ENCODE peak calls at places on chromosomes 1 and 21, in ten cellular contexts. M, F, J, G, W, U, B, P, V and Q are unnamed samples.

GRCh38 chr1:36658838-36659237 is 176.1 kb upstream of the CSF3R start:
- DNase-seq in U (no peak), B (no peak), G (no peak), V (no peak), M (no peak), P (no peak), W (peak), J (no peak), F (no peak), Q (no peak)

GRCh38 chr1:10652626-10653025 is 143.8 kb downstream of the CASZ1 start:
- DNase-seq in B (no peak), U (no peak), F (no peak), M (no peak), W (peak), J (no peak), V (no peak), G (no peak), P (no peak), Q (no peak)

GRCh38 chr21:41824466-41825207 is 54.5 kb downstream of the PRDM15 start:
- DNase-seq in B (no peak), F (no peak), U (no peak), V (no peak), M (no peak), J (no peak), P (no peak), G (no peak), W (no peak), Q (no peak)

GRCh38 chr1:24085546-24085945 is 26.4 kb downstream of the MYOM3 start:
- DNase-seq in V (no peak), P (no peak), B (peak), W (no peak), U (no peak), G (no peak), F (no peak), M (no peak), J (no peak), Q (peak)

GRCh38 chr21:45875881-45876280 is 105.7 kb upstream of the COL6A1 start:
- DNase-seq in V (no peak), F (no peak), W (no peak), P (no peak), B (no peak), G (no peak), M (peak), J (no peak), U (no peak), Q (no peak)

GRCh38 chr1:4960782-4961475 is 306.5 kb downstream of the AJAP1 start:
- DNase-seq in F (no peak), B (no peak), J (no peak), W (no peak), U (no peak), V (no peak), G (no peak), M (no peak), P (no peak), Q (no peak)

GRCh38 chr1:204475651-204476432 is 18.8 kb downstream of the PIK3C2B start:
- DNase-seq in B (no peak), M (no peak), U (no peak), G (no peak), F (no peak), W (no peak), J (no peak), V (no peak), P (no peak), Q (no peak)

GRCh38 chr1:162631546-162632233 is 574 bp upstream of the DDR2 start:
- DNase-seq in B (peak), P (no peak), U (no peak), M (peak), J (no peak), G (peak), W (no peak), F (no peak), V (no peak), Q (peak)

GRCh38 chr1:3996846-3997705 is 97.0 kb upstream of the C1orf174 start:
- DNase-seq in F (no peak), G (no peak), J (no peak), B (no peak), U (no peak), W (no peak), V (no peak), P (no peak), M (no peak), Q (no peak)

GRCh38 chr21:15001773-15002647 is 62.8 kb downstream of the NRIP1 start:
- DNase-seq in P (no peak), W (no peak), V (no peak), U (no peak), G (no peak), M (no peak), F (no peak), J (no peak), B (no peak), Q (no peak)

GRCh38 chr1:222588135-222588534 is 1.6 kb downstream of the TAF1A start:
- DNase-seq in F (no peak), M (no peak), J (no peak), V (no peak), P (no peak), G (no peak), W (no peak), U (no peak), B (no peak), Q (no peak)

GRCh38 chr1:40783001-40783905 is at the start of gene KCNQ4:
- DNase-seq in B (peak), G (peak), W (peak), M (peak), F (no peak), P (peak), U (no peak), J (no peak), V (peak), Q (no peak)

GRCh38 chr1:218439541-218440295 is 94.6 kb downstream of the TGFB2 start:
- DNase-seq in P (no peak), J (no peak), U (no peak), V (no peak), G (peak), W (no peak), B (peak), F (no peak), M (peak), Q (peak)

GRCh38 chr1:6507037-6507428 is 15.6 kb upstream of the PLEKHG5 start:
- DNase-seq in P (no peak), M (peak), B (no peak), V (no peak), W (no peak), G (no peak), J (no peak), U (no peak), F (no peak), Q (no peak)

GRCh38 chr21:37367758-37368535 is 1.4 kb downstream of the DYRK1A start:
- DNase-seq in J (no peak), B (peak), M (peak), G (peak), U (no peak), W (peak), P (peak), F (peak), V (peak), Q (peak)

GRCh38 chr1:72435025-72435424 is 152.7 kb upstream of the NEGR1 start:
- DNase-seq in W (no peak), F (no peak), M (no peak), B (peak), J (no peak), G (no peak), U (no peak), P (no peak), V (no peak), Q (peak)

GRCh38 chr1:181310560-181310959 is 172.8 kb upstream of the CACNA1E start:
- DNase-seq in W (no peak), M (no peak), B (peak), U (no peak), J (no peak), V (no peak), P (peak), G (no peak), F (no peak), Q (no peak)

GRCh38 chr1:169113613-169114119 is 7.2 kb downstream of the ATP1B1 start:
- DNase-seq in M (no peak), P (peak), V (no peak), B (peak), W (no peak), F (peak), J (no peak), U (no peak), G (no peak), Q (peak)

GRCh38 chr1:44174630-44175029 is 33.2 kb upstream of the KLF18 start:
- DNase-seq in W (no peak), P (no peak), J (no peak), G (no peak), F (no peak), V (no peak), M (no peak), U (no peak), B (no peak), Q (no peak)

GRCh38 chr1:68453060-68453665 is 3.4 kb upstream of the RPE65 start:
- DNase-seq in M (no peak), W (no peak), U (no peak), F (peak), J (no peak), P (no peak), V (no peak), G (no peak), B (peak), Q (peak)

GRCh38 chr1:58783090-58783992 is 506 bp downstream of the JUN start:
- DNase-seq in M (peak), U (peak), F (peak), G (peak), V (peak), B (peak), W (peak), P (peak), J (peak), Q (peak)

GRCh38 chr1:221708076-221708571 is 33.8 kb downstream of the DUSP10 start:
- DNase-seq in P (no peak), M (no peak), B (peak), U (no peak), G (peak), W (no peak), J (no peak), F (no peak), V (no peak), Q (no peak)

GRCh38 chr21:28776251-28776650 is 216.4 kb downstream of the LTN1 start:
- DNase-seq in G (no peak), W (no peak), B (peak), F (no peak), P (no peak), M (no peak), U (no peak), V (no peak), J (no peak), Q (peak)

GRCh38 chr1:37631039-37631428 is 3.7 kb downstream of the RSPO1 start:
- DNase-seq in B (no peak), V (no peak), J (no peak), M (no peak), P (no peak), W (no peak), F (no peak), U (no peak), G (no peak), Q (no peak)

DNA sequence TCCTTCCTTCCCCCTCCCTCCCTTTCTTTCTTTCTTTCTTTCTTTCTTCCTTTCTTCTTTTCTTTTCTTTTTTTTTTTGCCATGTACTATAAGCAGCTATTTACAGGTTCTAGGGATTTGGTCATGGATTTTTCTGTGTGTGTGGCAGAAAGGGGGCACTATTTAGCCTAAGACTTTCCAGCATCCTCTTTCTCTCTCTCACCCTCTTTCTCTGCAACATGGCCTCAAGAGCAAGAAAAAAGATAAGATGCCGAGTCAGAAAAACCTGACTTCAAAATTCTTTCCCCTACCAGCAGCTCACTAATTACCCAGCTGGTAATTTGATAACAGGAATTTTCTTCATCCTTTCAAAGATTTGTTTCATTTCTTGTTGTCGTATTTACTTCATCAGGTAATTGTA is 458.3 kb upstream of the ADAMTS5 start:
- DNase-seq in M (no peak), W (no peak), F (no peak), J (no peak), U (no peak), B (no peak), G (no peak), V (no peak), P (no peak), Q (no peak)
- TF ChIP-seq CTCF in M (no peak), W (no peak), F (no peak), J (no peak), U (no peak), B (peak), G (no peak), V (no peak), P (no peak), Q (peak)

DNA sequence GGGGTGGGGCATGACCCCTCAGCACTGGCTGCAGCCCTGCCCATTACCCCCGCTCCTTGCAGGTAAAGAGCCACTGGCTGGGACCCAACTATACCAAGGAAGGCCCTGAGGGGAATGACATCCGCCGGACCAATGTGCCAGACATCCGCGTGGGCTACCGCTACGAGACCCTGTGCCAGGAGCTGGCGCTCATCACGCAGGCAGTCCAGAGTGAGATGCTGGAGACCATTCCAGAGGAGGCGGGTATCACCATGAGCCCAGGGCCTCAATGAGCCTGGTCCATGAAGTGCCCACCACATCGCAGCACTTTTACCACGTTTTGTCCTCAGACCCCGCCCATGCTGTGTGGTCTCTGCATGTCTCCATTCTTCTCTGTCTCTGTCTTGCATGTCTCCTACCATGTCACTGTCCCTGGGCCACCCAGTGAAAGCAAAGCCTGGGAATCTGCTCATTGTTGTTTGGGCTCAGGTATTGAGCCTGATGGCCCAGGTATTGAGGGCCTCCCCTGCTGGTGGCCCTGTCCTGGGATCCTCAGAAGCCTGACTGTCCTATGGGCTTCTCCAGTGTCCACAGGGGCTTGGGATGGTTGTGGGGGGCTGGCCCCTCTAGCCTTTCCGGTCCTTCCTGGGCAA is 11.4 kb downstream of the AMPD2 start:
- DNase-seq in B (no peak), M (no peak), F (peak), V (no peak), U (no peak), W (no peak), P (no peak), G (no peak), J (no peak), Q (no peak)
- TF ChIP-seq CTCF in B (no peak), M (no peak), F (no peak), V (no peak), U (no peak), W (no peak), P (no peak), G (no peak), J (no peak), Q (no peak)

DNA sequence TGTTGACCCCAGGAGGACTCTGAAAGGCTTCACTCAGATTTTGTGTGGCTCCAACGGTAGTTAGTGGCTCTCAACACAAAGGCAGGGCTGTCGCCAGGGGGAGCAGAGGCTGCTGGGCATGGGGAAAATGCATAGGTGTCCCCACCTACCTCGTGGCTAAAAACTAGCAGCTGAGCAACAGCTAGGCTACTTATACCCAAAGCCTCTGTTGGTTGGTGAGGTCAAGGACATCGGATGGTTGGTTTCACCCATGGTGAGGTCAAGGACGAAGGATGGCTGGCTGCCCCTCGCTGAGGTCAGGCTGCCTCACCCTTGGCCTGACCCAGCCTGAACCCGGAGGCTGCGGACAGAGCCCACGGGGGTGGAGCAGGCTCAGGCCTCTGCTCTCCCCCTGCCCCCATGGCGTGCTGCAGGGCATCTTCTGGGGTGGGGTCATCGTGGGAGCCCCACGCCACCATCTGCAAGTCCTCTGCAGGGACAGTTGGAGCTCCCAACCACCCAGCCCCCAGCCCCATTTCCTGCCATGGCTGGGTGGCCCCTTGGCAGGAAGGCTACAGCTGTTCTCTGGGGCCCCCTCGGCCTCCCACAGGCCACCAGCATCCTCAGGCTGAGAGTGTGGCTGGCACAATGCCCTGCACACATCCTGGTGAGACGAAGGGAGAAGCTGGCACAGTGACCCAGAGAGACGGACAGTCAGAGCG is 8.5 kb upstream of the GNB1 start:
- DNase-seq in W (no peak), B (no peak), P (peak), J (no peak), U (no peak), F (no peak), V (no peak), M (no peak), G (no peak), Q (no peak)
- TF ChIP-seq CTCF in W (no peak), B (no peak), P (no peak), J (no peak), U (no peak), F (peak), V (peak), M (no peak), G (no peak), Q (peak)

GRCh38 chr1:232795497-232796068 is 9.6 kb upstream of the MAP10 start:
- DNase-seq in F (no peak), U (no peak), P (no peak), G (no peak), M (no peak), V (no peak), J (no peak), B (no peak), W (no peak), Q (no peak)

GRCh38 chr1:232792949-232793348 is 12.3 kb upstream of the MAP10 start:
- DNase-seq in W (no peak), G (no peak), U (no peak), V (no peak), B (peak), P (no peak), F (no peak), M (no peak), J (no peak), Q (no peak)

GRCh38 chr1:232789660-232790059 is 15.6 kb upstream of the MAP10 start:
- DNase-seq in F (no peak), W (no peak), V (no peak), U (no peak), P (no peak), M (no peak), G (no peak), J (no peak), B (no peak), Q (no peak)

GRCh38 chr1:232788235-232788872 is 16.9 kb upstream of the MAP10 start:
- DNase-seq in G (no peak), F (no peak), V (no peak), W (no peak), P (no peak), B (no peak), M (no peak), J (no peak), U (no peak), Q (no peak)

DNA sequence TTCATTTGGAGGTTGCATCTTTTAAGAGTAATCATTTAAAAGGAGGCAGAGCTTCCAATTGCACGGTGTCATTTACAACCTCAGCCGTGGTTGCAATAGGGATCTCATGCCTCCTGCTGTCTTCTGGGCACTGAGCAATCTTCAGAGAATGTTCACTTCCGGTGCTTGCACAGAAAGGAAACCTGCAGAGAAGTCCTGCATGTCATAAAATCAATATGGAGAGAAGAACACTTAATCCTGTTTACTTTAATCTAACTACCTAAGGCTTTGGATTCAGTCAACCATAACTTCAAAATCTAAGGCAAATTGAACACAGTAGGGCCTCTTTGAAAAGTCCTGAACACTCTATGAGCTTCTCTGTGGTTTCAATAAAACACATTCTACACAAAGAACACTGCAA is 11.3 kb upstream of the MAP10 start:
- DNase-seq in U (no peak), M (no peak), V (no peak), B (peak), P (peak), G (no peak), W (no peak), J (no peak), F (peak), Q (no peak)
- TF ChIP-seq CTCF in U (no peak), M (no peak), V (no peak), B (peak), P (no peak), G (no peak), W (no peak), J (no peak), F (no peak), Q (no peak)

GRCh38 chr21:24011087-24011486 is 1596.2 kb downstream of the MRPL39 start:
- DNase-seq in P (no peak), W (no peak), F (no peak), J (no peak), V (no peak), G (no peak), U (no peak), B (no peak), M (no peak), Q (no peak)

DNA sequence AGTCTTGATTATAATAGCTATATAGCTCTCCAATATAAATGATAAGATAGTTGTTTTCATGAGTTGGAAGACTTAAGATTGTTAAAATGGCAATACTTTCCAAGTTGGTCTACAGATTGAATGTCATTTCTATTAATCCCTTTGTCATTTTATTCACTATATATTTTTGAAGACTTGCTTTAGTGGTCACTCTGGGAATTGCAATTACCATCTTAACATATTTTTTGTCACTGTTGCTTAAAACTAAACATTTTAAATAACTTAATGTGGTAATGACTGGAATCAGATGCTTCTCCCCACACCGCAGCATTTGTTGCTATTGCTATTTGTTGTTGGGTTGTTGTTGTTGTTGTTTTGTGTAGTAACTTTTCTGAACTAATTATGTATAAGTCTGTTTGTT is 1592.9 kb downstream of the MRPL39 start:
- DNase-seq in P (no peak), V (no peak), W (no peak), G (no peak), F (no peak), M (no peak), B (no peak), U (no peak), J (no peak), Q (no peak)
- TF ChIP-seq CTCF in P (no peak), V (peak), W (no peak), G (no peak), F (no peak), M (no peak), B (no peak), U (peak), J (no peak), Q (peak)

GRCh38 chr21:43718872-43719747 is at the start of gene PDXK:
- DNase-seq in W (peak), P (peak), U (no peak), V (peak), G (peak), J (peak), F (peak), M (peak), B (peak), Q (peak)
- TF ChIP-seq CTCF in W (no peak), P (no peak), U (no peak), V (peak), G (no peak), J (no peak), F (no peak), M (no peak), B (no peak), Q (peak)

GRCh38 chr1:54518489-54518888 is 29.5 kb upstream of the ACOT11 start:
- DNase-seq in G (no peak), W (no peak), U (no peak), M (no peak), J (no peak), F (no peak), P (no peak), V (no peak), B (no peak), Q (no peak)

GRCh38 chr1:54517536-54517935 is 30.5 kb upstream of the ACOT11 start:
- DNase-seq in U (no peak), W (no peak), V (no peak), G (no peak), M (no peak), F (no peak), P (no peak), B (no peak), J (no peak), Q (no peak)

GRCh38 chr1:54516249-54516920 is 31.6 kb upstream of the ACOT11 start:
- DNase-seq in U (no peak), J (no peak), M (no peak), B (peak), W (no peak), G (no peak), F (no peak), V (no peak), P (no peak), Q (no peak)

GRCh38 chr1:54519709-54520108 is 28.3 kb upstream of the ACOT11 start:
- DNase-seq in M (no peak), V (no peak), U (no peak), G (no peak), F (no peak), W (no peak), P (no peak), B (no peak), J (no peak), Q (no peak)
- TF ChIP-seq CTCF in M (no peak), V (peak), U (no peak), G (no peak), F (peak), W (no peak), P (no peak), B (no peak), J (no peak), Q (peak)